ENCODE peak calls at places on chromosomes 12 and 14, in ten cellular contexts. D is activated naive CD8-positive, alpha-beta T cell treated with anti-CD3 and anti-CD28 coated beads, Interleukin-2, amount 50 U/mL, for 24 hours; F is H1; R is skeletal muscle cell; A is GM13977; P is endothelial cell; G is EH; C is sciatic nerve; V is NT2/D1; N is lower leg skin. Q is an unnamed sample.

GRCh38 chr14:101072945-101073597 is 169.5 kb upstream of the RTL1 start:
- DNase-seq in P (peak), V (peak), D (peak), A (peak), N (peak), C (no peak), F (peak), G (peak), R (peak), Q (no peak)

GRCh38 chr14:35213869-35214387 is 78.3 kb upstream of the PSMA6 start:
- DNase-seq in D (no peak), P (no peak), A (no peak), F (no peak), R (no peak), G (peak), N (no peak), V (no peak), C (no peak), Q (no peak)

GRCh38 chr12:109719123-109720022 is 5.7 kb downstream of the FAM222A start:
- DNase-seq in D (no peak), F (no peak), R (no peak), P (peak), C (no peak), N (no peak), V (peak), A (no peak), G (peak), Q (no peak)

GRCh38 chr12:54052745-54053624 is 650 bp upstream of the HOXC4 start:
- DNase-seq in R (no peak), N (no peak), P (no peak), D (no peak), V (no peak), F (no peak), G (no peak), A (peak), C (no peak), Q (no peak)

GRCh38 chr12:11885261-11886038 is 185.3 kb upstream of the BCL2L14 start:
- DNase-seq in P (peak), G (peak), R (no peak), C (no peak), D (no peak), A (no peak), N (no peak), F (no peak), V (no peak), Q (no peak)

GRCh38 chr12:117986705-117987469 is 18.1 kb upstream of the KSR2 start:
- DNase-seq in V (no peak), P (no peak), G (peak), N (no peak), R (peak), C (no peak), F (no peak), D (no peak), A (no peak), Q (no peak)

GRCh38 chr12:99648183-99648582 is 630 bp downstream of the GARIN6 start:
- DNase-seq in A (no peak), F (no peak), D (no peak), C (no peak), G (no peak), V (no peak), P (no peak), R (no peak), N (no peak), Q (no peak)

GRCh38 chr14:99884834-99885648 is 91.8 kb downstream of the EML1 start:
- DNase-seq in P (peak), N (no peak), G (peak), A (peak), F (no peak), D (no peak), V (no peak), R (no peak), C (no peak), Q (no peak)

GRCh38 chr14:104386281-104386841 is 193.2 kb upstream of the C14orf180 start:
- DNase-seq in G (no peak), R (no peak), P (no peak), V (no peak), C (peak), F (no peak), A (no peak), D (no peak), N (peak), Q (no peak)

GRCh38 chr14:52834440-52834842 is 43.0 kb upstream of the GNPNAT1 start:
- DNase-seq in A (no peak), V (no peak), F (no peak), G (peak), N (no peak), P (no peak), D (no peak), C (no peak), R (peak), Q (no peak)

GRCh38 chr12:89276860-89277259 is 75.4 kb downstream of the DUSP6 start:
- DNase-seq in G (no peak), N (no peak), D (no peak), F (no peak), V (no peak), P (no peak), A (no peak), R (no peak), C (no peak), Q (no peak)

GRCh38 chr12:67661311-67662011 is 12.9 kb downstream of the DYRK2 start:
- DNase-seq in P (no peak), R (peak), G (peak), D (no peak), F (no peak), V (no peak), A (no peak), C (no peak), N (no peak), Q (peak)

GRCh38 chr12:110796952-110797351 is 49.8 kb upstream of the CCDC63 start:
- DNase-seq in A (no peak), N (no peak), F (no peak), D (no peak), P (no peak), G (no peak), C (no peak), V (no peak), R (no peak), Q (no peak)